ENCODE peak calls at places on chromosomes 2 and 18, in seven cellular contexts. Q is glutamatergic neuron, X is kidney, U is H9, P is breast epithelium, G is cardiac muscle cell, S is body of pancreas. C is an unnamed sample.
A peak's percentile ranks its signal among the peaks of the same experiment; 100 is the strongest.

GRCh38 chr2:72032481-72033041 is 115.1 kb downstream of the CYP26B1 start:
- DNase-seq in Q (no peak), X (no peak), U (no peak), P (no peak), G (no peak), S (no peak), C (no peak)

GRCh38 chr2:160253440-160254296 is 53.6 kb upstream of the ITGB6 start:
- DNase-seq in Q (no peak), X (no peak), U (no peak), P (no peak), G (no peak), S (peak; percentile 36), C (no peak)

GRCh38 chr2:17124575-17125318 is 393.5 kb downstream of the RAD51AP2 start:
- DNase-seq in Q (no peak), X (no peak), U (no peak), P (no peak), G (no peak), S (no peak), C (no peak)

GRCh38 chr18:23143059-23143831 is 8.0 kb downstream of the CABLES1 start:
- DNase-seq in Q (no peak), X (no peak), U (no peak), P (peak; percentile 70), G (no peak), S (peak; percentile 42), C (no peak)

GRCh38 chr2:179793238-179793637 is 68.2 kb downstream of the ZNF385B start:
- DNase-seq in Q (no peak), X (no peak), U (no peak), P (no peak), G (no peak), S (no peak), C (no peak)

GRCh38 chr2:197798187-197798586 is 6.2 kb upstream of the PLCL1 start:
- DNase-seq in Q (peak; percentile 32), X (no peak), U (no peak), P (no peak), G (no peak), S (no peak), C (no peak)

GRCh38 chr2:71154798-71155197 is 24.4 kb downstream of the MPHOSPH10 start:
- DNase-seq in Q (peak; percentile 28), X (no peak), U (peak; percentile 77), P (no peak), G (no peak), S (peak; percentile 26), C (no peak)

GRCh38 chr2:121944072-121944829 is 188.8 kb downstream of the TSN start:
- DNase-seq in Q (no peak), X (no peak), U (no peak), P (peak; percentile 18), G (no peak), S (no peak), C (peak; percentile 59)

GRCh38 chr2:230323385-230324106 is 3.4 kb upstream of the SP140L start:
- DNase-seq in Q (no peak), X (no peak), U (no peak), P (no peak), G (no peak), S (no peak), C (no peak)
- TF ChIP-seq CTCF in Q (no peak), X (no peak), U (peak; percentile 47), P (no peak), G (peak; percentile 3), S (no peak), C (peak; percentile 7)

GRCh38 chr18:44098551-44099098 is 582.1 kb upstream of the SETBP1 start:
- DNase-seq in Q (peak; percentile 21), X (no peak), U (peak; percentile 69), P (no peak), G (peak; percentile 2), S (peak; percentile 10), C (no peak)
- TF ChIP-seq CTCF in Q (peak; percentile 33), X (peak; percentile 29), U (peak; percentile 68), P (no peak), G (peak; percentile 45), S (no peak), C (peak; percentile 32)

GRCh38 chr2:147847746-147848391 is 3.0 kb downstream of the ACVR2A start:
- DNase-seq in Q (no peak), X (no peak), U (no peak), P (no peak), G (no peak), S (no peak), C (no peak)
- TF ChIP-seq CTCF in Q (no peak), X (no peak), U (no peak), P (no peak), G (no peak), S (no peak), C (no peak)

GRCh38 chr2:37920570-37920969 is 4.5 kb upstream of the RMDN2 start:
- DNase-seq in Q (no peak), X (no peak), U (no peak), P (no peak), G (peak; percentile 8), S (no peak), C (no peak)

GRCh38 chr2:37923308-37924055 is 1.6 kb upstream of the RMDN2 start:
- DNase-seq in Q (no peak), X (no peak), U (no peak), P (no peak), G (no peak), S (no peak), C (no peak)

GRCh38 chr2:37926635-37927034 is 1.5 kb downstream of the RMDN2 start:
- DNase-seq in Q (no peak), X (no peak), U (no peak), P (no peak), G (no peak), S (no peak), C (no peak)

GRCh38 chr2:37928377-37928776 is 3.3 kb downstream of the RMDN2 start:
- DNase-seq in Q (no peak), X (no peak), U (no peak), P (no peak), G (no peak), S (no peak), C (no peak)

GRCh38 chr2:37925063-37925897 is at the start of gene RMDN2:
- DNase-seq in Q (peak; percentile 96), X (peak; percentile 98), U (peak; percentile 96), P (peak; percentile 83), G (peak; percentile 98), S (peak; percentile 94), C (peak; percentile 80)
- TF ChIP-seq CTCF in Q (no peak), X (no peak), U (no peak), P (no peak), G (no peak), S (no peak), C (no peak)

GRCh38 chr18:500230-500555 is 308 bp downstream of the COLEC12 start:
- DNase-seq in Q (no peak), X (no peak), U (peak; percentile 39), P (no peak), G (peak; percentile 49), S (peak; percentile 20), C (no peak)
- TF ChIP-seq CTCF in Q (no peak), X (no peak), U (no peak), P (no peak), G (peak; percentile 26), S (no peak), C (peak; percentile 10)

GRCh38 chr18:48541026-48541746 is 2.4 kb downstream of the CTIF start:
- DNase-seq in Q (peak; percentile 85), X (peak; percentile 92), U (peak; percentile 66), P (peak; percentile 55), G (peak; percentile 82), S (peak; percentile 78), C (peak; percentile 44)
- TF ChIP-seq CTCF in Q (no peak), X (no peak), U (no peak), P (no peak), G (no peak), S (no peak), C (no peak)

DNA sequence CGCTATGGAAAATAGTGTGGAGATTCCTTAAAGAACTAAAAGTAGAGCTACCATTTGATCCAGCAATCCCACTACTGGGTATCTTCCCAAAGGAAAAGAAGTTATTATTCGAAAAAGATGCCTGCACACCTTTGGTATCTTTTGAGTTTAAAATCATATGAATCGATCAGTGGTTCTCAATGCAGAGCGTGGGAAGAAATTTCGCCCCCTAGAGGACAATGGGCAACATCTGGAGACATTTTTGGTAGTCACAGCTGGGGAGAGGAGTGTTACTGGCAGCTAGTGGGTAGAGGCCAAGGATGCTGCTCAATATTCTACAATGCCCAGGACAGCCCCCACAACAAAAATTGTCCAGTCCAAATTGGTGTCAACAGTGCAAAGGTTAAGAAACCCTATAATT is 425.5 kb downstream of the LRATD1 start:
- DNase-seq in Q (no peak), X (no peak), U (no peak), P (no peak), G (no peak), S (no peak), C (no peak)
- TF ChIP-seq CTCF in Q (peak; percentile 48), X (peak; percentile 2), U (peak; percentile 76), P (no peak), G (no peak), S (no peak), C (peak; percentile 4)

DNA sequence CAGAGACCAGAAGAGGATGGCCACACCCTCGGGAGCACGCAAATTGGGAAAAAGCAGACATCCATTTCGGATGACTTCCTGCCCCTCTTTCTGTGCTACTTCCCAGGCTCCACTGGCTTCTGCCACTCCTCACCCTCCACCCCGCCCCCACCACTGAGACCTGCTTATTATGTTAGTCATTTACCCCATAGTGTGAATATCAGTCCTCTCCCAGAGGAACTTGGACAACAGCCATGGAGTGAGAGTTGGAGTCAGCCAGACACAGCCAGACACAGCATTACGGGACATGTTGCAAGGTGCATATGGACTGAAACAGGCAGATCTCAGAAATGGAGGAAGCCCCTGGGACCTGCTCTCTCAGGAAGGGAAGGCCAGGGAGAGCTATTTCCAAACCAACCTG is 51.8 kb downstream of the CTIF start:
- DNase-seq in Q (no peak), X (no peak), U (no peak), P (no peak), G (no peak), S (no peak), C (peak; percentile 43)
- TF ChIP-seq CTCF in Q (no peak), X (no peak), U (no peak), P (no peak), G (no peak), S (no peak), C (no peak)

DNA sequence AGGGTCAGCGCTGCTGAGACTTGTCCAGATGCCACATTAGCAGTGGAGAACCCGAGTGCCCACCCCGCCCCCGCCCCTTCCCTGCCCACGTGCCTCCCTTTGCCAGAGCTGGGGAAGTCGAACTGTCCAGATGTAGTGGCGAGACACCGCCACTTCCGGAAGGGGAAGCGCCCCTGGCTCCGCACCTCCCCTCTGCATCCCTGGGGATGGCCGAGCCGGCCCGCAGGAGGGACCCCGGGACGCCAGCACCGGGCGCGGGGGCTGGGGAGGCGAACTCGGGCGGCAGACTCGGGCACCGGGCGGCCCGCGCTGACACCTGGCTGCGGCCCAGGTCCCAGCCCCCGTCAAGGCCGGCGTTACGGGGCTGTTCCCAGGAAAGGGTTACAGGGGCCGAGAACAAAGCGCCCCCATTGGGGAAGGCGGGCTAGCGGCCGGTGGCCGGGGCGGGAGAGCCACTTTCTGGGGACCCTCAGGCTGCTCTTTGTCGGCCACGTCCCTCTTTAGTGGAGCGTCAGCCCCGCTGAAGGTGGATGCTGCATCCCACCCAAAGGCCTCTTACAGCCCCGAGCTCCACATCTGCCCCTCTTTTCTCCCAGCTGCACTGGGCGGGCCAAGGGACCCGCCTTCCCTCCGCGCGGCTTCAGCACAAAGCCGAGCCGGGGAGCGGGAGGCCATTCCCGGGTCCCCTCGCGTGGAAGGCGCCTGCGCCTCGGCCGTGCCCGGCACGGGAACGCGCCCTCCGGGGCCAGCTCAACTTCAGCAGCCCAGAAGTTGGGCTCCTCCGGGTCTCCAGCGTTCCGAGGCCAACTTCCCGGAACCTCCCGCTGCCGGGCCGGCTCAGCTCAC is 1.4 kb downstream of the SDC1 start:
- DNase-seq in Q (no peak), X (peak; percentile 86), U (peak; percentile 63), P (peak; percentile 61), G (peak; percentile 70), S (peak; percentile 59), C (no peak)
- TF ChIP-seq CTCF in Q (no peak), X (no peak), U (no peak), P (no peak), G (no peak), S (peak; percentile 5), C (no peak)